ENCODE peak calls at places on chromosome 5, in five cellular contexts. One of them, this sample, is unnamed.

GRCh38 chr5:130268489-130268888 is 364.2 kb downstream of the CHSY3 start:
- DNase-seq in ovary: no peak
- DNase-seq in heart left ventricle: no peak
- DNase-seq in cardiac muscle cell: no peak
- DNase-seq in gastrocnemius medialis: no peak
- DNase-seq in this sample: no peak

GRCh38 chr5:574906-575305 is 37.2 kb upstream of the CEP72 start:
- DNase-seq in cardiac muscle cell: no peak
- DNase-seq in gastrocnemius medialis: no peak
- DNase-seq in ovary: no peak
- DNase-seq in heart left ventricle: no peak
- DNase-seq in this sample: no peak

GRCh38 chr5:65871182-65871581 is 55.2 kb upstream of the ERBIN start:
- DNase-seq in ovary: no peak
- DNase-seq in cardiac muscle cell: peak
- DNase-seq in gastrocnemius medialis: no peak
- DNase-seq in heart left ventricle: no peak
- DNase-seq in this sample: no peak

GRCh38 chr5:116862632-116863455 is 288.2 kb upstream of the SEMA6A start:
- DNase-seq in ovary: no peak
- DNase-seq in gastrocnemius medialis: no peak
- DNase-seq in heart left ventricle: no peak
- DNase-seq in cardiac muscle cell: no peak
- DNase-seq in this sample: no peak

GRCh38 chr5:139746691-139747582 is 48.7 kb upstream of the PSD2 start:
- DNase-seq in ovary: peak
- DNase-seq in cardiac muscle cell: no peak
- DNase-seq in heart left ventricle: no peak
- DNase-seq in gastrocnemius medialis: no peak
- DNase-seq in this sample: no peak

GRCh38 chr5:175895701-175896102 is 24.3 kb downstream of the CPLX2 start:
- DNase-seq in heart left ventricle: peak
- DNase-seq in cardiac muscle cell: no peak
- DNase-seq in gastrocnemius medialis: no peak
- DNase-seq in ovary: no peak
- DNase-seq in this sample: peak

GRCh38 chr5:89989831-89990230 is 419.7 kb downstream of the CETN3 start:
- DNase-seq in heart left ventricle: no peak
- DNase-seq in cardiac muscle cell: peak
- DNase-seq in ovary: no peak
- DNase-seq in gastrocnemius medialis: no peak
- DNase-seq in this sample: no peak

GRCh38 chr5:93674866-93675457 is 66.4 kb downstream of the POU5F2 start:
- DNase-seq in gastrocnemius medialis: no peak
- DNase-seq in cardiac muscle cell: no peak
- DNase-seq in heart left ventricle: no peak
- DNase-seq in ovary: no peak
- DNase-seq in this sample: no peak

GRCh38 chr5:40401965-40402364 is 277.8 kb upstream of the PTGER4 start:
- DNase-seq in gastrocnemius medialis: no peak
- DNase-seq in heart left ventricle: no peak
- DNase-seq in ovary: no peak
- DNase-seq in cardiac muscle cell: no peak
- DNase-seq in this sample: no peak

GRCh38 chr5:3639175-3639574 is 43.5 kb downstream of the IRX1 start:
- DNase-seq in ovary: no peak
- DNase-seq in cardiac muscle cell: no peak
- DNase-seq in heart left ventricle: no peak
- DNase-seq in gastrocnemius medialis: no peak
- DNase-seq in this sample: no peak

GRCh38 chr5:111774525-111774924 is 17.5 kb upstream of the NREP start:
- DNase-seq in ovary: no peak
- DNase-seq in cardiac muscle cell: peak
- DNase-seq in heart left ventricle: peak
- DNase-seq in gastrocnemius medialis: no peak
- DNase-seq in this sample: no peak
- H3K27ac ChIP-seq in ovary: no peak
- H3K27ac ChIP-seq in cardiac muscle cell: peak
- H3K27ac ChIP-seq in heart left ventricle: no peak
- H3K27ac ChIP-seq in gastrocnemius medialis: no peak
- H3K27ac ChIP-seq in this sample: no peak

GRCh38 chr5:17402291-17403121 is 95.5 kb upstream of the TAF11L2 start:
- DNase-seq in heart left ventricle: no peak
- DNase-seq in gastrocnemius medialis: no peak
- DNase-seq in cardiac muscle cell: no peak
- DNase-seq in ovary: no peak
- DNase-seq in this sample: no peak

GRCh38 chr5:17399931-17400330 is 98.1 kb upstream of the TAF11L2 start:
- DNase-seq in ovary: no peak
- DNase-seq in gastrocnemius medialis: no peak
- DNase-seq in cardiac muscle cell: no peak
- DNase-seq in heart left ventricle: no peak
- DNase-seq in this sample: no peak

GRCh38 chr5:17398866-17399835 is 98.9 kb upstream of the TAF11L2 start:
- DNase-seq in cardiac muscle cell: no peak
- DNase-seq in heart left ventricle: no peak
- DNase-seq in gastrocnemius medialis: no peak
- DNase-seq in ovary: no peak
- DNase-seq in this sample: no peak

GRCh38 chr5:17401509-17402290 is 96.3 kb upstream of the TAF11L2 start:
- DNase-seq in heart left ventricle: no peak
- DNase-seq in ovary: no peak
- DNase-seq in gastrocnemius medialis: no peak
- DNase-seq in cardiac muscle cell: no peak
- DNase-seq in this sample: no peak

GRCh38 chr5:17400724-17401508 is 97.1 kb upstream of the TAF11L2 start:
- DNase-seq in cardiac muscle cell: no peak
- DNase-seq in gastrocnemius medialis: no peak
- DNase-seq in heart left ventricle: no peak
- DNase-seq in ovary: no peak
- DNase-seq in this sample: no peak
- H3K4me3 ChIP-seq in cardiac muscle cell: no peak
- H3K4me3 ChIP-seq in gastrocnemius medialis: no peak
- H3K4me3 ChIP-seq in heart left ventricle: no peak
- H3K4me3 ChIP-seq in ovary: no peak
- H3K4me3 ChIP-seq in this sample: no peak

DNA sequence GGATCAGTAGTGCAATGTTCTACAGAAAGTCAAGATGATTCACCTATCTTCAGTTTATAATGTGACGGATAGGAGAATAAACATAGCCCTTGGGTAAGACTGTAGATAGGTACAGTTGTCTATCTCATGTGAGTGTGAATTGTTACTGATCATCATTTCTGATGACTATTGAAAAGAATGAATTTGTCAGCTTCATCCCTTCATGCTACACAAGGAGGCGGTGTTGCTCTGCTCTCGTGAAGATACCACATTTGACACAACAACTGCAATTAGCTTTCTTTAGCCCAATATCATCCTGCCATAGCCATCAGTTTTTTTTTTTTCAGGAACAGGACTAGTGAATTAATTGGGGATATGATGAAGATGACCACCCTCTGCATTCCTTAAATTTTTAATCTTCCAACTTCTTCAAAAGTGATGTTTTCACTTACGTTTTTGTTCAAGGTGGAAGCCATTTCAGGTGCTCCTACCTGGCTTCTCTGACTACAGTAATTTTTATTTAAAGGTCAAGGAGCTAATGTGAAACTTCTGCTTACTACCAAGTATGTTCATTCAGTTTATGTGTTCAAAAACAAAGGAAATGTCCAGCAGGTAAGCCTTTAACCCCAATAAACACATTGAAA is 152.9 kb upstream of the MOCS2 start:
- DNase-seq in cardiac muscle cell: peak
- DNase-seq in gastrocnemius medialis: no peak
- DNase-seq in heart left ventricle: no peak
- DNase-seq in ovary: peak
- DNase-seq in this sample: no peak
- TF ChIP-seq CTCF in cardiac muscle cell: peak
- TF ChIP-seq CTCF in gastrocnemius medialis: no peak
- TF ChIP-seq CTCF in heart left ventricle: peak
- TF ChIP-seq CTCF in ovary: peak
- TF ChIP-seq CTCF in this sample: peak

GRCh38 chr5:82163459-82164108 is 114.6 kb downstream of the RPS23 start:
- DNase-seq in gastrocnemius medialis: no peak
- DNase-seq in heart left ventricle: no peak
- DNase-seq in cardiac muscle cell: peak
- DNase-seq in ovary: no peak
- DNase-seq in this sample: no peak
- H3K27ac ChIP-seq in gastrocnemius medialis: peak
- H3K27ac ChIP-seq in heart left ventricle: no peak
- H3K27ac ChIP-seq in cardiac muscle cell: no peak
- H3K27ac ChIP-seq in ovary: no peak
- H3K27ac ChIP-seq in this sample: peak

DNA sequence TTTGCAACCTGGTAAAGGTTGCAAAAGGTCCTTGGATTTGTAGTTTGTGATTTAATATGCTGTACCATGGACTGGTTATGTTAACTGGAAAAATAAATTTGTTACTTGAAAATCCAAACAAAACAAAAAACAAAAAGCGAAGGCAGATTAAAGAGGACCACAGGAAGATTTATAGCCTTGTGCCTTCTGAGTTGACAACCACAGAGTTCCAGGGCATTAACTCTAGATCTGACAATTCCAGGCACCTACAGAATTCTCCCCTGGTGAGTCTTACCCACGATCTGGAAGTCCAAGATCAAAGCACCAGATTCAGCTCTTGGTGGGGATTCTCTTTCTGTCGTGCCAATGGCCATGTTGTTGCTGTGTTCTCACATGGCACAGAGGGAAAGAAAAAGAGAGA is 107.9 kb upstream of the SELENOP start:
- DNase-seq in ovary: no peak
- DNase-seq in cardiac muscle cell: no peak
- DNase-seq in heart left ventricle: no peak
- DNase-seq in gastrocnemius medialis: no peak
- DNase-seq in this sample: no peak
- H3K4me3 ChIP-seq in ovary: no peak
- H3K4me3 ChIP-seq in cardiac muscle cell: no peak
- H3K4me3 ChIP-seq in heart left ventricle: no peak
- H3K4me3 ChIP-seq in gastrocnemius medialis: no peak
- H3K4me3 ChIP-seq in this sample: no peak

This sample was measured in heart right ventricle.